ENCODE peak calls at places on chromosomes 2 and 18, in ten cellular contexts. R, Y, P, D, W, G, T, M, C and B are unnamed samples.

GRCh38 chr2:69618362-69618761 is 25.2 kb downstream of the AAK1 start:
- DNase-seq in R (peak), Y (no peak), P (no peak), D (no peak), W (no peak), G (no peak), T (no peak), M (no peak), C (no peak), B (no peak)

GRCh38 chr18:59196161-59196560 is 23.8 kb upstream of the GRP start:
- DNase-seq in R (no peak), Y (no peak), P (no peak), D (no peak), W (no peak), G (no peak), T (no peak), M (no peak), C (no peak), B (no peak)

GRCh38 chr2:72579595-72580180 is 246.1 kb downstream of the EXOC6B start:
- DNase-seq in R (no peak), Y (no peak), P (peak), D (no peak), W (no peak), G (no peak), T (no peak), M (peak), C (peak), B (no peak)

GRCh38 chr2:84904717-84905174 is 710 bp upstream of the TMSB10 start:
- DNase-seq in R (peak), Y (peak), P (no peak), D (peak), W (no peak), G (peak), T (peak), M (peak), C (peak), B (peak)

GRCh38 chr2:128439231-128440086 is 120.8 kb upstream of the HS6ST1 start:
- DNase-seq in R (no peak), Y (peak), P (no peak), D (peak), W (no peak), G (no peak), T (no peak), M (no peak), C (no peak), B (peak)

GRCh38 chr2:124975658-124976057 is 950.6 kb downstream of the CNTNAP5 start:
- DNase-seq in R (no peak), Y (no peak), P (no peak), D (no peak), W (no peak), G (no peak), T (no peak), M (no peak), C (no peak), B (no peak)

GRCh38 chr2:102126660-102127059 is 15.9 kb upstream of the IL1R1 start:
- DNase-seq in R (no peak), Y (no peak), P (no peak), D (no peak), W (no peak), G (peak), T (no peak), M (no peak), C (no peak), B (no peak)

GRCh38 chr2:190637331-190637734 is 11.6 kb upstream of the NAB1 start:
- DNase-seq in R (no peak), Y (no peak), P (peak), D (no peak), W (no peak), G (no peak), T (no peak), M (no peak), C (peak), B (no peak)

GRCh38 chr2:16244153-16244965 is 304.0 kb downstream of the MYCN start:
- DNase-seq in R (no peak), Y (no peak), P (no peak), D (no peak), W (no peak), G (no peak), T (no peak), M (no peak), C (no peak), B (no peak)

GRCh38 chr2:219687266-219687665 is 59.8 kb downstream of the SLC4A3 start:
- DNase-seq in R (no peak), Y (no peak), P (no peak), D (no peak), W (no peak), G (peak), T (no peak), M (no peak), C (no peak), B (no peak)

GRCh38 chr2:16656784-16657391 is 8.7 kb downstream of the CYRIA start:
- DNase-seq in R (peak), Y (peak), P (no peak), D (peak), W (no peak), G (peak), T (peak), M (no peak), C (no peak), B (peak)

GRCh38 chr2:165016772-165017411 is 61.6 kb upstream of the SLC38A11 start:
- DNase-seq in R (no peak), Y (no peak), P (peak), D (no peak), W (no peak), G (peak), T (no peak), M (peak), C (peak), B (no peak)

GRCh38 chr2:70833246-70833645 is 2.4 kb downstream of the CD207 start:
- DNase-seq in R (no peak), Y (no peak), P (no peak), D (no peak), W (no peak), G (no peak), T (no peak), M (no peak), C (no peak), B (no peak)

GRCh38 chr2:170926743-170927297 is 2.2 kb upstream of the GORASP2 start:
- DNase-seq in R (no peak), Y (no peak), P (no peak), D (no peak), W (no peak), G (no peak), T (no peak), M (no peak), C (no peak), B (no peak)

GRCh38 chr18:75041586-75041985 is 167.4 kb downstream of the PTGR3 start:
- DNase-seq in R (no peak), Y (no peak), P (no peak), D (no peak), W (no peak), G (peak), T (no peak), M (peak), C (peak), B (no peak)

GRCh38 chr2:51413726-51414125 is 381.8 kb upstream of the NRXN1 start:
- DNase-seq in R (no peak), Y (no peak), P (no peak), D (no peak), W (no peak), G (no peak), T (no peak), M (no peak), C (no peak), B (no peak)

GRCh38 chr2:172471168-172471567 is 43.8 kb downstream of the ITGA6 start:
- DNase-seq in R (no peak), Y (no peak), P (no peak), D (no peak), W (no peak), G (no peak), T (no peak), M (no peak), C (no peak), B (no peak)

GRCh38 chr2:2914252-2914651 is 463.4 kb downstream of the EIPR1 start:
- DNase-seq in R (no peak), Y (no peak), P (no peak), D (no peak), W (no peak), G (no peak), T (no peak), M (no peak), C (no peak), B (no peak)

GRCh38 chr2:59462418-59463197 is 1090.8 kb downstream of the BCL11A start:
- DNase-seq in R (no peak), Y (no peak), P (no peak), D (no peak), W (no peak), G (no peak), T (no peak), M (peak), C (no peak), B (no peak)